ENCODE peak calls at places on chromosomes 5 and 9, in seven cellular contexts. One of them, this sample, is unnamed.

GRCh38 chr9:107068581-107068980 is 205.6 kb downstream of the ZNF462 start:
- DNase-seq in NCI-H69: no peak
- DNase-seq in stimulated activated CD4-positive, alpha-beta T cell treated with anti-CD3 and anti-CD28 coated beads, Interleukin-1b, Interleukin-23, amount 100 ng/mL, for 1 hour: no peak
- DNase-seq in anterior cingulate cortex: no peak
- DNase-seq in A549: no peak
- DNase-seq in heart right ventricle: no peak
- DNase-seq in ELR: no peak
- DNase-seq in this sample: no peak

GRCh38 chr5:103218164-103218563 is 40.4 kb upstream of the MACIR start:
- DNase-seq in NCI-H69: no peak
- DNase-seq in heart right ventricle: no peak
- DNase-seq in stimulated activated CD4-positive, alpha-beta T cell treated with anti-CD3 and anti-CD28 coated beads, Interleukin-1b, Interleukin-23, amount 100 ng/mL, for 1 hour: no peak
- DNase-seq in ELR: peak; percentile 34
- DNase-seq in anterior cingulate cortex: no peak
- DNase-seq in A549: no peak
- DNase-seq in this sample: no peak

GRCh38 chr9:135588886-135589595 is 27.5 kb downstream of the PAEP start:
- DNase-seq in anterior cingulate cortex: no peak
- DNase-seq in ELR: no peak
- DNase-seq in NCI-H69: no peak
- DNase-seq in stimulated activated CD4-positive, alpha-beta T cell treated with anti-CD3 and anti-CD28 coated beads, Interleukin-1b, Interleukin-23, amount 100 ng/mL, for 1 hour: no peak
- DNase-seq in heart right ventricle: no peak
- DNase-seq in A549: no peak
- DNase-seq in this sample: no peak

GRCh38 chr9:69582544-69583297 is 89.5 kb downstream of the APBA1 start:
- DNase-seq in stimulated activated CD4-positive, alpha-beta T cell treated with anti-CD3 and anti-CD28 coated beads, Interleukin-1b, Interleukin-23, amount 100 ng/mL, for 1 hour: no peak
- DNase-seq in NCI-H69: peak; percentile 47
- DNase-seq in anterior cingulate cortex: no peak
- DNase-seq in ELR: no peak
- DNase-seq in heart right ventricle: peak; percentile 29
- DNase-seq in A549: no peak
- DNase-seq in this sample: no peak

GRCh38 chr5:123929055-123929474 is 417.1 kb downstream of the CSNK1G3 start:
- DNase-seq in A549: no peak
- DNase-seq in stimulated activated CD4-positive, alpha-beta T cell treated with anti-CD3 and anti-CD28 coated beads, Interleukin-1b, Interleukin-23, amount 100 ng/mL, for 1 hour: no peak
- DNase-seq in heart right ventricle: no peak
- DNase-seq in anterior cingulate cortex: no peak
- DNase-seq in ELR: no peak
- DNase-seq in NCI-H69: no peak
- DNase-seq in this sample: no peak

GRCh38 chr9:33082135-33082534 is 5.7 kb upstream of the SMU1 start:
- DNase-seq in ELR: no peak
- DNase-seq in heart right ventricle: no peak
- DNase-seq in anterior cingulate cortex: no peak
- DNase-seq in A549: no peak
- DNase-seq in NCI-H69: peak; percentile 25
- DNase-seq in stimulated activated CD4-positive, alpha-beta T cell treated with anti-CD3 and anti-CD28 coated beads, Interleukin-1b, Interleukin-23, amount 100 ng/mL, for 1 hour: no peak
- DNase-seq in this sample: no peak

GRCh38 chr5:124057161-124057814 is 545.3 kb downstream of the CSNK1G3 start:
- DNase-seq in anterior cingulate cortex: peak; percentile 18
- DNase-seq in ELR: no peak
- DNase-seq in A549: no peak
- DNase-seq in stimulated activated CD4-positive, alpha-beta T cell treated with anti-CD3 and anti-CD28 coated beads, Interleukin-1b, Interleukin-23, amount 100 ng/mL, for 1 hour: no peak
- DNase-seq in heart right ventricle: no peak
- DNase-seq in NCI-H69: peak; percentile 99
- DNase-seq in this sample: no peak

GRCh38 chr5:6202113-6202512 is 176.2 kb downstream of the MED10 start:
- DNase-seq in A549: no peak
- DNase-seq in heart right ventricle: no peak
- DNase-seq in NCI-H69: no peak
- DNase-seq in ELR: no peak
- DNase-seq in stimulated activated CD4-positive, alpha-beta T cell treated with anti-CD3 and anti-CD28 coated beads, Interleukin-1b, Interleukin-23, amount 100 ng/mL, for 1 hour: no peak
- DNase-seq in anterior cingulate cortex: no peak
- DNase-seq in this sample: no peak

GRCh38 chr9:72540348-72540873 is 19.0 kb downstream of the TMC1 start:
- DNase-seq in NCI-H69: no peak
- DNase-seq in anterior cingulate cortex: no peak
- DNase-seq in ELR: peak; percentile 41
- DNase-seq in A549: no peak
- DNase-seq in heart right ventricle: no peak
- DNase-seq in stimulated activated CD4-positive, alpha-beta T cell treated with anti-CD3 and anti-CD28 coated beads, Interleukin-1b, Interleukin-23, amount 100 ng/mL, for 1 hour: no peak
- DNase-seq in this sample: no peak

GRCh38 chr5:41339339-41339738 is 126.0 kb upstream of the C6 start:
- DNase-seq in heart right ventricle: no peak
- DNase-seq in NCI-H69: no peak
- DNase-seq in ELR: no peak
- DNase-seq in A549: no peak
- DNase-seq in stimulated activated CD4-positive, alpha-beta T cell treated with anti-CD3 and anti-CD28 coated beads, Interleukin-1b, Interleukin-23, amount 100 ng/mL, for 1 hour: no peak
- DNase-seq in anterior cingulate cortex: no peak
- DNase-seq in this sample: no peak

GRCh38 chr9:93097496-93098205 is 1.6 kb downstream of the CARD19 start:
- DNase-seq in A549: no peak
- DNase-seq in anterior cingulate cortex: peak; percentile 29
- DNase-seq in heart right ventricle: no peak
- DNase-seq in stimulated activated CD4-positive, alpha-beta T cell treated with anti-CD3 and anti-CD28 coated beads, Interleukin-1b, Interleukin-23, amount 100 ng/mL, for 1 hour: no peak
- DNase-seq in NCI-H69: no peak
- DNase-seq in ELR: peak; percentile 26
- DNase-seq in this sample: no peak

GRCh38 chr9:36903541-36904435 is 130.3 kb downstream of the PAX5 start:
- DNase-seq in stimulated activated CD4-positive, alpha-beta T cell treated with anti-CD3 and anti-CD28 coated beads, Interleukin-1b, Interleukin-23, amount 100 ng/mL, for 1 hour: no peak
- DNase-seq in NCI-H69: peak; percentile 86
- DNase-seq in heart right ventricle: no peak
- DNase-seq in A549: no peak
- DNase-seq in ELR: peak; percentile 85
- DNase-seq in anterior cingulate cortex: no peak
- DNase-seq in this sample: no peak

GRCh38 chr9:123561055-123561454 is 205.1 kb downstream of the CRB2 start:
- DNase-seq in ELR: no peak
- DNase-seq in heart right ventricle: no peak
- DNase-seq in A549: no peak
- DNase-seq in stimulated activated CD4-positive, alpha-beta T cell treated with anti-CD3 and anti-CD28 coated beads, Interleukin-1b, Interleukin-23, amount 100 ng/mL, for 1 hour: no peak
- DNase-seq in NCI-H69: peak; percentile 99
- DNase-seq in anterior cingulate cortex: no peak
- DNase-seq in this sample: no peak

GRCh38 chr5:144549580-144549979 is 378.9 kb downstream of the KCTD16 start:
- DNase-seq in A549: no peak
- DNase-seq in NCI-H69: peak; percentile 86
- DNase-seq in heart right ventricle: no peak
- DNase-seq in anterior cingulate cortex: peak; percentile 1
- DNase-seq in stimulated activated CD4-positive, alpha-beta T cell treated with anti-CD3 and anti-CD28 coated beads, Interleukin-1b, Interleukin-23, amount 100 ng/mL, for 1 hour: no peak
- DNase-seq in ELR: peak; percentile 8
- DNase-seq in this sample: no peak

GRCh38 chr9:109117856-109118801 is 1.6 kb downstream of the TMEM245 start:
- DNase-seq in A549: peak; percentile 81
- DNase-seq in anterior cingulate cortex: no peak
- DNase-seq in NCI-H69: peak; percentile 51
- DNase-seq in heart right ventricle: no peak
- DNase-seq in ELR: peak; percentile 93
- DNase-seq in stimulated activated CD4-positive, alpha-beta T cell treated with anti-CD3 and anti-CD28 coated beads, Interleukin-1b, Interleukin-23, amount 100 ng/mL, for 1 hour: no peak
- DNase-seq in this sample: no peak

GRCh38 chr9:107149756-107150155 is 133.3 kb upstream of the RAD23B start:
- DNase-seq in anterior cingulate cortex: no peak
- DNase-seq in ELR: no peak
- DNase-seq in A549: no peak
- DNase-seq in heart right ventricle: no peak
- DNase-seq in NCI-H69: no peak
- DNase-seq in stimulated activated CD4-positive, alpha-beta T cell treated with anti-CD3 and anti-CD28 coated beads, Interleukin-1b, Interleukin-23, amount 100 ng/mL, for 1 hour: no peak
- DNase-seq in this sample: no peak

GRCh38 chr9:75148551-75148950 is 60.2 kb downstream of the OSTF1 start:
- DNase-seq in anterior cingulate cortex: no peak
- DNase-seq in A549: no peak
- DNase-seq in ELR: peak; percentile 83
- DNase-seq in heart right ventricle: no peak
- DNase-seq in NCI-H69: no peak
- DNase-seq in stimulated activated CD4-positive, alpha-beta T cell treated with anti-CD3 and anti-CD28 coated beads, Interleukin-1b, Interleukin-23, amount 100 ng/mL, for 1 hour: no peak
- DNase-seq in this sample: no peak

GRCh38 chr5:77867194-77867691 is 91.1 kb upstream of the TBCA start:
- DNase-seq in stimulated activated CD4-positive, alpha-beta T cell treated with anti-CD3 and anti-CD28 coated beads, Interleukin-1b, Interleukin-23, amount 100 ng/mL, for 1 hour: no peak
- DNase-seq in ELR: peak; percentile 64
- DNase-seq in NCI-H69: peak; percentile 67
- DNase-seq in heart right ventricle: no peak
- DNase-seq in anterior cingulate cortex: no peak
- DNase-seq in A549: peak; percentile 46
- DNase-seq in this sample: no peak

GRCh38 chr9:94812343-94812742 is 85.8 kb downstream of the AOPEP start:
- DNase-seq in stimulated activated CD4-positive, alpha-beta T cell treated with anti-CD3 and anti-CD28 coated beads, Interleukin-1b, Interleukin-23, amount 100 ng/mL, for 1 hour: no peak
- DNase-seq in heart right ventricle: no peak
- DNase-seq in ELR: peak; percentile 61
- DNase-seq in A549: peak; percentile 33
- DNase-seq in anterior cingulate cortex: no peak
- DNase-seq in NCI-H69: no peak
- DNase-seq in this sample: no peak

GRCh38 chr5:150461231-150461630 is 11.7 kb upstream of the RPS14 start:
- DNase-seq in NCI-H69: peak; percentile 98
- DNase-seq in heart right ventricle: no peak
- DNase-seq in stimulated activated CD4-positive, alpha-beta T cell treated with anti-CD3 and anti-CD28 coated beads, Interleukin-1b, Interleukin-23, amount 100 ng/mL, for 1 hour: no peak
- DNase-seq in ELR: no peak
- DNase-seq in anterior cingulate cortex: no peak
- DNase-seq in A549: no peak
- DNase-seq in this sample: no peak

GRCh38 chr5:136729901-136730355 is 364.6 kb upstream of the TRPC7 start:
- DNase-seq in stimulated activated CD4-positive, alpha-beta T cell treated with anti-CD3 and anti-CD28 coated beads, Interleukin-1b, Interleukin-23, amount 100 ng/mL, for 1 hour: no peak
- DNase-seq in heart right ventricle: no peak
- DNase-seq in ELR: peak; percentile 69
- DNase-seq in NCI-H69: peak; percentile 67
- DNase-seq in anterior cingulate cortex: no peak
- DNase-seq in A549: peak; percentile 28
- DNase-seq in this sample: no peak

GRCh38 chr9:128823903-128824406 is 5.6 kb downstream of the SPOUT1 start:
- DNase-seq in stimulated activated CD4-positive, alpha-beta T cell treated with anti-CD3 and anti-CD28 coated beads, Interleukin-1b, Interleukin-23, amount 100 ng/mL, for 1 hour: no peak
- DNase-seq in heart right ventricle: no peak
- DNase-seq in A549: no peak
- DNase-seq in ELR: no peak
- DNase-seq in anterior cingulate cortex: no peak
- DNase-seq in NCI-H69: no peak
- DNase-seq in this sample: no peak

GRCh38 chr5:107428303-107428761 is 242.4 kb downstream of the EFNA5 start:
- DNase-seq in ELR: no peak
- DNase-seq in heart right ventricle: no peak
- DNase-seq in NCI-H69: no peak
- DNase-seq in A549: no peak
- DNase-seq in stimulated activated CD4-positive, alpha-beta T cell treated with anti-CD3 and anti-CD28 coated beads, Interleukin-1b, Interleukin-23, amount 100 ng/mL, for 1 hour: no peak
- DNase-seq in anterior cingulate cortex: no peak
- DNase-seq in this sample: no peak

GRCh38 chr9:14251146-14252071 is 62.5 kb downstream of the NFIB start:
- DNase-seq in A549: peak; percentile 25
- DNase-seq in stimulated activated CD4-positive, alpha-beta T cell treated with anti-CD3 and anti-CD28 coated beads, Interleukin-1b, Interleukin-23, amount 100 ng/mL, for 1 hour: no peak
- DNase-seq in NCI-H69: peak; percentile 75
- DNase-seq in anterior cingulate cortex: peak; percentile 54
- DNase-seq in ELR: peak; percentile 23
- DNase-seq in heart right ventricle: peak; percentile 87
- DNase-seq in this sample: no peak

GRCh38 chr9:129070670-129071525 is 10.0 kb upstream of the DOLPP1 start:
- DNase-seq in anterior cingulate cortex: no peak
- DNase-seq in heart right ventricle: no peak
- DNase-seq in ELR: no peak
- DNase-seq in stimulated activated CD4-positive, alpha-beta T cell treated with anti-CD3 and anti-CD28 coated beads, Interleukin-1b, Interleukin-23, amount 100 ng/mL, for 1 hour: no peak
- DNase-seq in A549: no peak
- DNase-seq in NCI-H69: no peak
- DNase-seq in this sample: no peak

GRCh38 chr5:133713746-133714145 is 101.4 kb upstream of the FSTL4 start:
- DNase-seq in A549: no peak
- DNase-seq in ELR: no peak
- DNase-seq in heart right ventricle: no peak
- DNase-seq in anterior cingulate cortex: no peak
- DNase-seq in NCI-H69: no peak
- DNase-seq in stimulated activated CD4-positive, alpha-beta T cell treated with anti-CD3 and anti-CD28 coated beads, Interleukin-1b, Interleukin-23, amount 100 ng/mL, for 1 hour: no peak
- DNase-seq in this sample: no peak

GRCh38 chr5:104273725-104274124 is 711.1 kb upstream of the NUDT12 start:
- DNase-seq in anterior cingulate cortex: no peak
- DNase-seq in ELR: no peak
- DNase-seq in NCI-H69: no peak
- DNase-seq in heart right ventricle: no peak
- DNase-seq in stimulated activated CD4-positive, alpha-beta T cell treated with anti-CD3 and anti-CD28 coated beads, Interleukin-1b, Interleukin-23, amount 100 ng/mL, for 1 hour: no peak
- DNase-seq in A549: no peak
- DNase-seq in this sample: no peak

GRCh38 chr9:123684393-123685149 is 245.4 kb downstream of the DENND1A start:
- DNase-seq in anterior cingulate cortex: no peak
- DNase-seq in ELR: no peak
- DNase-seq in stimulated activated CD4-positive, alpha-beta T cell treated with anti-CD3 and anti-CD28 coated beads, Interleukin-1b, Interleukin-23, amount 100 ng/mL, for 1 hour: no peak
- DNase-seq in A549: no peak
- DNase-seq in NCI-H69: no peak
- DNase-seq in heart right ventricle: no peak
- DNase-seq in this sample: no peak

GRCh38 chr9:125049212-125049611 is 94.1 kb downstream of the SCAI start:
- DNase-seq in NCI-H69: no peak
- DNase-seq in anterior cingulate cortex: no peak
- DNase-seq in A549: no peak
- DNase-seq in ELR: no peak
- DNase-seq in stimulated activated CD4-positive, alpha-beta T cell treated with anti-CD3 and anti-CD28 coated beads, Interleukin-1b, Interleukin-23, amount 100 ng/mL, for 1 hour: no peak
- DNase-seq in heart right ventricle: no peak
- DNase-seq in this sample: no peak

GRCh38 chr9:23855885-23856284 is 29.8 kb upstream of the ELAVL2 start:
- DNase-seq in A549: no peak
- DNase-seq in anterior cingulate cortex: no peak
- DNase-seq in NCI-H69: peak; percentile 10
- DNase-seq in ELR: no peak
- DNase-seq in heart right ventricle: no peak
- DNase-seq in stimulated activated CD4-positive, alpha-beta T cell treated with anti-CD3 and anti-CD28 coated beads, Interleukin-1b, Interleukin-23, amount 100 ng/mL, for 1 hour: no peak
- DNase-seq in this sample: no peak

GRCh38 chr5:173178369-173178910 is 34.1 kb downstream of the BNIP1 start:
- DNase-seq in A549: no peak
- DNase-seq in stimulated activated CD4-positive, alpha-beta T cell treated with anti-CD3 and anti-CD28 coated beads, Interleukin-1b, Interleukin-23, amount 100 ng/mL, for 1 hour: no peak
- DNase-seq in anterior cingulate cortex: no peak
- DNase-seq in heart right ventricle: no peak
- DNase-seq in NCI-H69: peak; percentile 62
- DNase-seq in ELR: no peak
- DNase-seq in this sample: no peak